ENCODE peak calls at places on chromosomes 2 and 18, in six cellular contexts. P is astrocyte, N is psoas muscle, I is ovary, W is mammary epithelial cell, Q is Peyer's patch. X is an unnamed sample.

GRCh38 chr18:58788971-58789797 is 75.5 kb upstream of the ZNF532 start:
- DNase-seq in W (peak), I (peak), Q (no peak), N (peak), P (peak), X (no peak)

GRCh38 chr2:8743261-8743660 is 61.4 kb downstream of the ID2 start:
- DNase-seq in W (peak), P (peak), N (no peak), I (no peak), Q (no peak), X (no peak)

GRCh38 chr2:233801357-233802131 is 23.4 kb downstream of the MROH2A start:
- DNase-seq in P (peak), Q (no peak), I (peak), W (peak), N (no peak), X (no peak)

GRCh38 chr2:208040199-208041171 is 15.2 kb upstream of the PLEKHM3 start:
- DNase-seq in I (peak), N (peak), W (peak), P (peak), Q (peak), X (no peak)

GRCh38 chr2:109349555-109350430 is 220.8 kb downstream of the SH3RF3 start:
- DNase-seq in W (no peak), N (no peak), I (no peak), Q (no peak), P (no peak), X (peak)

GRCh38 chr2:95275601-95276243 is 1.5 kb downstream of the PROM2 start:
- DNase-seq in P (peak), N (no peak), Q (peak), W (peak), I (no peak), X (no peak)

GRCh38 chr2:215937190-215937589 is 76.2 kb downstream of the MREG start:
- DNase-seq in W (peak), Q (no peak), I (no peak), N (no peak), P (no peak), X (no peak)

GRCh38 chr2:96946625-96947024 is 39.8 kb downstream of the FAM178B start:
- DNase-seq in W (no peak), P (no peak), N (no peak), I (no peak), Q (no peak), X (no peak)

GRCh38 chr2:17851731-17852585 is 26.5 kb upstream of the KCNS3 start:
- DNase-seq in I (no peak), P (peak), N (peak), Q (peak), W (peak), X (no peak)

GRCh38 chr2:46002507-46002883 is 294.7 kb upstream of the EPAS1 start:
- DNase-seq in W (peak), Q (no peak), I (no peak), N (no peak), P (peak), X (no peak)

GRCh38 chr18:56615738-56616520 is 22.5 kb downstream of the TXNL1 start:
- DNase-seq in I (no peak), Q (no peak), N (no peak), P (no peak), W (no peak), X (no peak)

GRCh38 chr2:43083710-43084698 is 142.4 kb downstream of the ZFP36L2 start:
- DNase-seq in I (peak), N (peak), W (peak), P (peak), Q (no peak), X (no peak)
- H3K27ac ChIP-seq in I (peak), N (peak), W (peak), P (peak), Q (peak), X (peak)

GRCh38 chr2:60294901-60295590 is 258.4 kb downstream of the BCL11A start:
- DNase-seq in N (no peak), I (no peak), W (no peak), P (no peak), Q (no peak), X (no peak)
- TF ChIP-seq CTCF in N (no peak), I (no peak), W (no peak), P (no peak), Q (no peak), X (no peak)

GRCh38 chr18:8003878-8004675 is 437.0 kb downstream of the PTPRM start:
- DNase-seq in N (no peak), P (peak), I (no peak), W (no peak), Q (no peak), X (no peak)
- H3K4me3 ChIP-seq in N (no peak), P (no peak), I (no peak), W (no peak), Q (no peak), X (peak)

DNA sequence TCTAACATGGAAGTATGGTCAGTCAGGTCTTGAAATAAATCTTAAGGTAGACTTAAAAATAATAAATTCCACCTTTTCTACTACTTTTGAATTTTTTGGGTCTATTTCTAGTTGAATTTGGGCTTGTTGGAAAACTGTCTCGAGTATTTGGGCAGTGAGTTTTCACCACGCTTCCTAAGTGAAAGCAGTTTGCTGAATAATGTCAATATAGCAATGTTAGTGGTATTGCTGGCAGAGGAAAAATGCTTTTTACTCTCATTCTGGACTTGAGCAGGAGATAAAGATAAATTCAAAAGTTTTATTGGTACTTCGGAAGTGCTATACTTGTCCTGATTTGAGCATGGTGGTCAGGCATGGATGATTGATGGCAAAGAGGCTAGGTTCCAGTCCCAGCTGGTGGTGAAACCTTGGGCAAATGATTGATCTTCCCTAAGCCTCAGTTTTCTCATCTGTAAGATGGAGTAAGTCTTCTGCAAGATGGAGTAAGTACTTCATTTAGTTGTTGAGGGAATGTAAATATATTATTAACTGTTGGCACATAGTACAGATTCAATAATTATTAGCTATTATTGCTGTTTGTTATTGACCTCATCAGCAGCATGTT is 503.5 kb upstream of the ZEB2 start:
- DNase-seq in W (no peak), I (no peak), P (no peak), Q (no peak), N (no peak), X (no peak)
- H3K27ac ChIP-seq in W (no peak), I (peak), P (peak), Q (no peak), N (no peak), X (peak)

GRCh38 chr18:10488022-10488421 is 33.6 kb downstream of the APCDD1 start:
- DNase-seq in I (peak), W (no peak), P (peak), N (no peak), Q (no peak), X (no peak)

GRCh38 chr18:10495936-10496335 is 29.9 kb upstream of the NAPG start:
- DNase-seq in I (no peak), Q (no peak), N (no peak), P (peak), W (no peak), X (no peak)

GRCh38 chr18:10487161-10487560 is 32.7 kb downstream of the APCDD1 start:
- DNase-seq in P (no peak), N (no peak), Q (no peak), W (no peak), I (no peak), X (no peak)

GRCh38 chr18:10485475-10485874 is 31.0 kb downstream of the APCDD1 start:
- DNase-seq in W (no peak), P (no peak), I (no peak), N (no peak), Q (no peak), X (no peak)

DNA sequence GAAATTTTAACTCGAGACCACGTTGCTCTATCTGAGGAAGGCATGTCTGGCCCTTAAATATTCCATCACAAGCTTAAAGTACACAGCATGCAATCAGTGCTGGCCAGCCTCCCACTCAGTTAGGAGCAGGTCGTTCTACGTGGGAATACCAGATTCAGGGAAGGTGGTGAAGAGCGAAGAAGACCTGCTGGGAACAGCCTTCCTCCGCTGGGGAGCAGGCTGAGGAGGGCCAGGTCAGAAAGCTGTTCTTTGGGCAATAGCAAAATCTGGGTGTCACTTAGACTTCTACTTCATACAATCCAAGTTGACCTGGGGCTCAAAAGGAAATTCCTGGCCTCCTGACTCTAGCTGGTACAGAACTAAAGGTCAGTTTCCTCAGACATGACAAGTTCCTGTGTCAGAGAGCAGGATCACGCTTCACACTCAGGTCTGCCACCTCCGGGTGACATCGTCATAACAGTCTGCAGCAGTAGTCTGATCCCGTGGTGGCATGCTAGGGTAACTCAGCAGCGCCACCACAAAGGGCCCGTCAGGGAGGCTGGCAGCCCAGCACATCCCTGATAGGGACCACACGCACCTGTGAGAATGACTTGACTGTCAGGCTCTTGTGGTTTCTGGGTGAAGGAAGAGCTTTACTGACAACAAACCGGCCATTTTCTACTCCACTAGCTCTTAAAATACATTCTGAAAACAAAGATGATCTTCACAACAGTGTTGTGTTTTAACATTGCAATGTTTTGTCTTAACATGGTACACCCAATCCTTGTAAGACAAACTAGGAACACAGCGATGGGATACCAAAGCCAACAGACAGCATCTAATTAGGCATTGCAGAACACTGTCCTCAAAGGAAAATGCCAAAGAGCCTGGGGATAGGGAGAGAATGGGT is 35.2 kb upstream of the NAPG start:
- DNase-seq in N (no peak), W (no peak), P (no peak), Q (peak), I (no peak), X (no peak)
- TF ChIP-seq CTCF in N (no peak), W (no peak), P (no peak), Q (peak), I (no peak), X (no peak)

GRCh38 chr2:236862526-236862925 is 223.2 kb upstream of the COPS8 start:
- DNase-seq in P (no peak), I (no peak), Q (no peak), W (no peak), N (no peak), X (peak)

GRCh38 chr2:236862961-236863728 is 222.5 kb upstream of the COPS8 start:
- DNase-seq in N (no peak), W (peak), P (peak), Q (peak), I (no peak), X (peak)

GRCh38 chr2:236861196-236861875 is 224.4 kb upstream of the COPS8 start:
- DNase-seq in Q (no peak), W (no peak), I (no peak), N (no peak), P (no peak), X (peak)

GRCh38 chr2:236865052-236865451 is 220.6 kb upstream of the COPS8 start:
- DNase-seq in N (no peak), W (no peak), I (no peak), Q (peak), P (no peak), X (peak)

GRCh38 chr2:236863729-236864126 is 222.0 kb upstream of the COPS8 start:
- DNase-seq in N (no peak), Q (no peak), I (no peak), W (no peak), P (no peak), X (peak)
- H3K4me3 ChIP-seq in N (no peak), Q (no peak), I (no peak), W (no peak), P (no peak), X (no peak)

X was measured in coronary artery.